ENCODE peak calls at places on chromosomes 3 and 15, in five cellular contexts. P is lower lobe of right lung, Q is esophagus squamous epithelium, S is Peyer's patch, U is Panc1. K is an unnamed sample. For H3K4me1, the result is how much of the 10 kb centered on the place peaks cover.

GRCh38 chr3:113277886-113278598 is 66.7 kb downstream of the BOC start:
- DNase-seq in U (no peak), P (no peak), S (no peak), Q (no peak), K (no peak)

GRCh38 chr3:27633224-27633545 is 88.9 kb downstream of the EOMES start:
- DNase-seq in U (no peak), Q (no peak), P (no peak), S (peak), K (no peak)

GRCh38 chr3:72657666-72658065 is 190.6 kb downstream of the SHQ1 start:
- DNase-seq in S (no peak), U (no peak), Q (no peak), P (no peak), K (peak)

GRCh38 chr3:43362961-43363360 is 76.6 kb downstream of the SNRK start:
- DNase-seq in Q (no peak), U (no peak), S (no peak), P (no peak), K (no peak)

GRCh38 chr3:163490119-163490518 is 1588.2 kb downstream of the SI start:
- DNase-seq in U (peak), P (no peak), S (no peak), Q (no peak), K (peak)

GRCh38 chr15:45307230-45307924 is 55.3 kb downstream of the SLC28A2 start:
- DNase-seq in U (no peak), P (no peak), Q (no peak), S (no peak), K (no peak)

GRCh38 chr3:139122221-139122581 is 77.5 kb upstream of the PRR23C start:
- DNase-seq in P (no peak), U (no peak), Q (no peak), S (no peak), K (peak)

GRCh38 chr3:48928679-48929078 is 10.0 kb downstream of the ARIH2 start:
- DNase-seq in Q (no peak), U (no peak), P (no peak), S (no peak), K (no peak)

GRCh38 chr15:74422723-74423442 is 10.9 kb downstream of the SEMA7A start:
- DNase-seq in U (peak), S (peak), Q (no peak), P (peak), K (no peak)

GRCh38 chr3:189806171-189806951 is 175.2 kb downstream of the TP63 start:
- DNase-seq in U (no peak), P (no peak), S (no peak), Q (no peak), K (no peak)

GRCh38 chr15:39181901-39182300 is 399.0 kb upstream of the THBS1 start:
- DNase-seq in S (no peak), U (no peak), P (no peak), Q (no peak), K (no peak)

GRCh38 chr15:64865998-64866520 is 24.3 kb downstream of the PLEKHO2 start:
- DNase-seq in S (no peak), Q (no peak), U (no peak), P (no peak), K (no peak)

GRCh38 chr3:45646051-45646585 is 43.1 kb upstream of the SACM1L start:
- DNase-seq in Q (no peak), P (peak), U (no peak), S (peak), K (no peak)

GRCh38 chr3:45647148-45647619 is 42.0 kb upstream of the SACM1L start:
- DNase-seq in U (peak), S (no peak), P (no peak), Q (no peak), K (peak)

GRCh38 chr3:45642731-45643152 is 46.5 kb upstream of the SACM1L start:
- DNase-seq in S (no peak), U (no peak), Q (no peak), P (peak), K (no peak)

GRCh38 chr3:45644063-45644462 is 45.1 kb upstream of the SACM1L start:
- DNase-seq in U (no peak), Q (no peak), S (no peak), P (no peak), K (no peak)

GRCh38 chr3:45644467-45645201 is 44.6 kb upstream of the SACM1L start:
- DNase-seq in Q (no peak), S (no peak), P (no peak), U (peak), K (no peak)
- H3K27ac ChIP-seq in Q (no peak), S (peak), P (peak), U (peak), K (peak)

GRCh38 chr15:60399931-60400330 is 2.1 kb upstream of the ANXA2 start:
- DNase-seq in Q (no peak), S (no peak), P (no peak), U (no peak), K (no peak)
- H3K4me1 ChIP-seq in Q (under half), S (under half), P (under half), U (under half), K (under half)

DNA sequence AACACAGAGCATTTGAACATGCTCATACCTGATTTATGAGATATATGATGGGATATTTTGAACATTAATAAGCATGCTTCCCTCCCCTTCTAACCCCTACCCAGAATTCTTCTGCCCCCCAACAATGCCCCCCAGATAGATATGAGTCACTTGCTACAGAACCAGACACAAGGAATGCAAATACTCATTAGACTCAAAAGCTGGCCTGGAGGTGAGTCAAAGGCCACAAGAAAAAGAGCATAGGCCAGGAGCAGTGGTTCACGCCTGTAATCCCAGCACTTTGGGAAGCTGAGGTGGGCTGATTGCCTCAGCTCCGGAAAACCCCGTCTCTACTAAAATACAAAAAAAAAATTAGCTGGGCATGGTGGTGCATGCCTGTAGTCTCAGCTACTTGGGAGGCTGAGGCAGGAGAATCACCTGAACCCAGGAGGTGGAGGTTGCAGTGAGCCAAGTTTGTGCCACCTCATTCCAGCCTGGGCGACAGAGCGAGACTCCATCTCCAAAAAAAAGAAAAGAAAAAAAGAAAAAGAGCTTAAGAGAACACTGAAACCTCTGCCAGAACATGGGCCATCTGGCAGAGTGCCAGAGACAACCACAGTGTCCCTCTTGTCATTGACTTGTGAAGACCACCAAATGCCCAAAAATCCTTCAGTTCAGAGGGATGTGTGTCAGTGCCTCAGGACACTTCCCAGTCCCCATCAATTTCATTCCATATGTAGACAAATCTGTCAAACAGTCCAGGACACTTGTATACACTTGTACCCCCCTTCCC is 3.9 kb upstream of the SH3GL3 start:
- DNase-seq in P (no peak), Q (no peak), U (no peak), S (no peak), K (no peak)
- H3K27ac ChIP-seq in P (no peak), Q (no peak), U (no peak), S (no peak), K (no peak)

GRCh38 chr3:69815959-69816358 is 76.7 kb downstream of the MITF start:
- DNase-seq in P (no peak), Q (no peak), S (no peak), U (no peak), K (no peak)
- H3K4me1 ChIP-seq in P (under half), Q (under half), S (under half), U (under half), K (under half)

GRCh38 chr3:141089339-141090152 is 38.4 kb downstream of the SPSB4 start:
- DNase-seq in S (no peak), U (no peak), Q (no peak), P (no peak), K (no peak)
- H3K27ac ChIP-seq in S (no peak), U (no peak), Q (no peak), P (no peak), K (no peak)

DNA sequence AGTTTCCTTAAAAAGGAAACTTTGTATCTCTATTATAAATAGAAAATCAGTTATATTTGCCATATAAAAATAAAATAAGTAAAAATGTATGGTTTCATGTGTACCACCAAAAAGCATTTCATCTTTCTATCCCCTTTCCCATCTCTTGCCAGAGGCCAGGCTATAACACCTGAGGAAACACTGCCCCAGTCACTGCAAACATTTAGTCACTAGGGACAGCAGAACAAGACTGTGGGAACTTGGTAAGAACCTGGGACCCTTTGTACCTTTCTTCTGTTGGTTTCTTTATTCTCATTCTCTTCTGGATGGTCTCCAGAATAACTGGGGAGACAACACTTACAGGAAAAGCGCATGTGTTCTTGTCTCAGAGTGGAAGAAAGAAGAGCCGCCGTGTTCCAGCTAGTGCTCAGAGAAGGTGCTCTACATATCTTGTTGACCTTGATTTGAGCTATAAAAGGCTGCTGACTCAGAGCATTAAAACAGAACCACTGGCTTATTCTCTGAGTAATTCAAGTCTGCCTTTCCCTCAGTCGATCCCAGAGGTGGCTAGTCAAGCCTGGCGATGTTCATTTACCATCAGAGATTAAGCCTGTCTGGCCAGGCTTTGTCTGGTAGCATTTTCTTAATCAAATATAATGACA is 361.6 kb downstream of the RBMS3 start:
- DNase-seq in S (peak), U (no peak), Q (no peak), P (no peak), K (peak)
- H3K4me1 ChIP-seq in S (under half), U (under half), Q (under half), P (under half), K (under half)

DNA sequence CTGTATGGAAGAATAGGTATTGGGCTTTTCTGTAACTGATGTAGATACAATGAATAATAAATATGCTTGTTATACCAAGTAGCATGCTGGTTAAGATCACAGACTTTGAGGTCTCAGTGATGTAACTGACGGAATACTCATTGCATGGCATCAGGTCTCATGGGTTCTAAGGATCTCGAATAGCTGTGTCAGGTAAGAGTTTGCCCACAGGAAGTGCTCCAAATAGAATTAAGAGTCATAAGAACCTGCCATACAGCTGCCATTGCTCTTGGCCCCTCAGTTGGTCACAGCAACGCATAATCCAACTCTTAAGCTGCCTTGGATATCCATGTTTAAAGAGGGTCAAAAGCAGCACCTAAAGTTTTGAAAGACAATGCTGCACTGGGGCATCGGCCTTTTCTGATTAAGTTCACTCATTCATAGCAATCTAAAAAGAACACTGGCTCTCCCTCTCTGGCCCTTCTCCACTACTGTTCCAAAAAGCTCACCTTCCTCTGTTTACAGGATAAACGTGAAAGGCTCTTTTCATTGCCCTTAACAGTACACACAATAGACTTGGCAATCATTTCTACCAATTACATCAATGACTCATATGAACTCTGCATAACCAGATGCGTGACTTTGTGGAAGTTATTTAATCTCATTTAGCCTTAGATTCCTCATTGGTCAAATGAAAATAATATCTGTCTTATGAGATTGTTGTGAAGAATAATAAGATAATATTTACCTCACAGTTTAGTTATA is 74.7 kb downstream of the ZBTB20 start:
- DNase-seq in P (no peak), S (no peak), Q (no peak), U (no peak), K (no peak)
- H3K27ac ChIP-seq in P (no peak), S (no peak), Q (peak), U (no peak), K (no peak)

DNA sequence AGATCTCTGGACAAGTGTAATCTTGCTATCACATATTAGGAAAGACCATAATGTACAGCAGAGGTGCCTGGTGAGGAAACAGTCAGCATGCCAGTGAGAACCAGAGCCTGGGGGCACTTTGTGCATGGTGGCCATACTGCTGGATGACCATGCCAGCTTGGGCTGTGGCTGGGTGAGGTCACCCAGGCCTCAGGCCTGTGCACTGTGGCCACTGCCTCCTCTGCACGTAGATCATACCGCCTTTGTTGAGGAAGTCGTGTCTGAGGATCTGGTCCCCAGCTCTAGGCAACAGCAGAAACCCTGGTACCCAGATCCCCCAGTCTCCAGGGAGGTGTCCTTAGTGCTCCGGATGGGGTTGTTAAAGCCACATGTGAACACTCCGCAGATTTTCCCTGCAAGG is 38.9 kb downstream of the ZNF710 start:
- DNase-seq in S (no peak), P (no peak), U (no peak), Q (no peak), K (no peak)
- H3K4me1 ChIP-seq in S (under half), P (half or more), U (under half), Q (under half), K (under half)

GRCh38 chr3:105843895-105844500 is 24.8 kb downstream of the CBLB start:
- DNase-seq in P (no peak), S (no peak), U (no peak), Q (no peak), K (no peak)
- H3K27ac ChIP-seq in P (no peak), S (no peak), U (no peak), Q (no peak), K (no peak)

GRCh38 chr3:56781762-56782161 is 20.0 kb downstream of the ARHGEF3 start:
- DNase-seq in U (no peak), S (no peak), Q (no peak), P (no peak), K (no peak)
- H3K4me1 ChIP-seq in U (under half), S (under half), Q (under half), P (half or more), K (under half)